ENCODE peak calls at places on chromosomes 2 and 18, in seven cellular contexts. J is heart left ventricle, X is breast epithelium, S is upper lobe of right lung, K is SK-N-SH, V is colonic mucosa, P is SJSA1. R is an unnamed sample.

GRCh38 chr2:121505005-121505404 is 25.7 kb upstream of the RNU4ATAC start:
- DNase-seq in J (no peak), X (no peak), S (no peak), K (no peak), V (no peak), P (peak; percentile 80), R (no peak)

GRCh38 chr18:48153641-48154481 is 223.4 kb upstream of the SMAD2 start:
- DNase-seq in J (no peak), X (no peak), S (no peak), K (no peak), V (no peak), P (no peak), R (no peak)

GRCh38 chr2:221399183-221399582 is 172.9 kb downstream of the EPHA4 start:
- DNase-seq in J (no peak), X (no peak), S (no peak), K (no peak), V (no peak), P (no peak), R (peak; percentile 18)

GRCh38 chr2:197307236-197307932 is 3.2 kb downstream of the ANKRD44 start:
- DNase-seq in J (no peak), X (no peak), S (no peak), K (peak; percentile 45), V (no peak), P (no peak), R (no peak)

GRCh38 chr18:58397385-58398132 is 231.3 kb downstream of the ALPK2 start:
- DNase-seq in J (no peak), X (no peak), S (no peak), K (no peak), V (no peak), P (no peak), R (no peak)

GRCh38 chr2:180707867-180708205 is 272.6 kb upstream of the UBE2E3 start:
- DNase-seq in J (no peak), X (no peak), S (no peak), K (no peak), V (peak; percentile 22), P (no peak), R (no peak)

GRCh38 chr2:120571015-120571728 is 164.5 kb upstream of the GLI2 start:
- DNase-seq in J (no peak), X (no peak), S (no peak), K (no peak), V (no peak), P (no peak), R (no peak)

GRCh38 chr2:147182260-147182659 is 662.6 kb upstream of the ACVR2A start:
- DNase-seq in J (no peak), X (no peak), S (no peak), K (no peak), V (peak; percentile 31), P (no peak), R (no peak)

GRCh38 chr18:27413495-27414401 is 228.6 kb upstream of the CHST9 start:
- DNase-seq in J (no peak), X (no peak), S (no peak), K (no peak), V (peak; percentile 20), P (no peak), R (no peak)

GRCh38 chr18:11689031-11689971 is at the start of gene GNAL:
- DNase-seq in J (peak; percentile 72), X (peak; percentile 75), S (peak; percentile 85), K (peak; percentile 79), V (peak; percentile 76), P (peak; percentile 36), R (peak; percentile 77)
- H3K4me3 ChIP-seq in J (peak within 1 kb of the TSS; percentile 55), X (peak within 1 kb of the TSS; percentile 68), S (peak within 1 kb of the TSS; percentile 57), K (peak within 1 kb of the TSS; percentile 23), V (peak within 1 kb of the TSS; percentile 59), P (peak within 1 kb of the TSS; percentile 31), R (peak within 1 kb of the TSS; percentile 66)

DNA sequence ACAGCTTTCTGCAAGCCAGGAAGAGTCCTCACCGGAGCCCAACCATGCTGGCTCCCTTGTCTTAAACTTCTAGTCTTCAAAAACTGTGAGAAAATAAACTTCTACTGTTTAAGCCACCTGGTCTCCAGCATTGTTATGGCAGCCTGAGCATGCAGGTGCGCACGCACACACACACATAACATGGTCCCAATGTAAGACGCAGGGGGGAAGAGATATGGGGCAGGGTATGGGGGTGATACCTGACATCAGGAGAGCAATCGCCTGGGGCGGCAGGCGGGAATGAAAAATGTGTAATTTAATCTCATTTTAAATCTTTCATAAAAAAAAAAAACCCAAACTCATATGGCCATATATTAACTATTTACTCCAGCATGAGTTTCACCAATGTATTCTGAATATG is 18.0 kb downstream of the HJURP start:
- DNase-seq in J (no peak), X (no peak), S (no peak), K (no peak), V (no peak), P (no peak), R (no peak)
- H3K4me1 ChIP-seq in J (no peaks in the 10 kb centered on the region), X (no peaks in the 10 kb centered on the region), S (no peaks in the 10 kb centered on the region), K (no peaks in the 10 kb centered on the region), V (no peaks in the 10 kb centered on the region), P (peaks cover 35% of the 10 kb centered on the region), R (no peaks in the 10 kb centered on the region)

GRCh38 chr2:171323971-171324528 is 109.7 kb downstream of the METTL8 start:
- DNase-seq in J (no peak), X (no peak), S (no peak), K (no peak), V (no peak), P (no peak), R (no peak)

GRCh38 chr2:171327043-171327496 is 106.7 kb downstream of the METTL8 start:
- DNase-seq in J (no peak), X (no peak), S (no peak), K (no peak), V (no peak), P (no peak), R (no peak)

GRCh38 chr2:171320731-171321130 is 113.1 kb downstream of the METTL8 start:
- DNase-seq in J (no peak), X (no peak), S (no peak), K (no peak), V (no peak), P (no peak), R (no peak)

GRCh38 chr2:171330155-171330956 is 103.4 kb downstream of the METTL8 start:
- DNase-seq in J (no peak), X (no peak), S (no peak), K (no peak), V (no peak), P (no peak), R (no peak)

GRCh38 chr2:171325886-171326585 is 107.8 kb downstream of the METTL8 start:
- DNase-seq in J (no peak), X (no peak), S (no peak), K (no peak), V (no peak), P (no peak), R (no peak)
- H3K4me3 ChIP-seq in J (no peak overlapping the region), X (no peak overlapping the region), S (no peak overlapping the region), K (no peak overlapping the region), V (no peak overlapping the region), P (no peak overlapping the region), R (no peak overlapping the region)

GRCh38 chr18:10286580-10287150 is 167.8 kb upstream of the APCDD1 start:
- DNase-seq in J (no peak), X (no peak), S (no peak), K (no peak), V (no peak), P (no peak), R (no peak)
- H3K4me1 ChIP-seq in J (no peaks in the 10 kb centered on the region), X (no peaks in the 10 kb centered on the region), S (peaks cover 17% of the 10 kb centered on the region), K (no peaks in the 10 kb centered on the region), V (no peaks in the 10 kb centered on the region), P (no peaks in the 10 kb centered on the region), R (no peaks in the 10 kb centered on the region)

DNA sequence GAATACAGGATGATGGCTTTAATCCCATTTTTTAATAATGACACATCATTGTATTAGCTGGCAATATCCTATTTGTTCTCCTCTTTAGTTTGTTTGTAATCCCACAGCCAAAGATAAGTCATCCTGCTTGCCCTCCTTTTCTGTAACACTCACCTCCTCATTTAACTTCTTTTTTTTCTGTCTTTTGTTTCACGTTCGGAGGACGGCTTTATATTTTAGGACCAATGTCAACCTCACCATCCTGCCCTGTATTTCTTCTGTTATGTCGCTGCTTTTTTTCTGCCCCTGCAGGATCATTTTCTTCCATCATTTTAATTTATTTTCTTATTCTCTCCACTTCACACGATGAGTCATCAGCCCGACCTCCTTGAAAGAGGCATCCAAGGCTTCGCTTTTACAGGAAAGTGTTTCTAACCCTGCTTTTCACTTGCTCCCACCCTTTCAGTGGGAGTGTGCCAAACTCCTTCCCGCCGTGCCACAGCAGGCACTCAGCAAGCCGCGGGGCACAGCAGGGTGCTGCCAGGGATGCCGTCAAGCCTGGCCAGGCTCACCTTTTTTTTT is 11.4 kb downstream of the RAB31 start:
- DNase-seq in J (no peak), X (peak; percentile 67), S (peak; percentile 71), K (no peak), V (no peak), P (peak; percentile 96), R (no peak)
- H3K4me3 ChIP-seq in J (no peak overlapping the region), X (peak overlapping the region; percentile 9), S (no peak overlapping the region), K (peak overlapping the region; percentile 58), V (no peak overlapping the region), P (peak overlapping the region; percentile 7), R (no peak overlapping the region)

GRCh38 chr2:216776076-216776726 is 80.9 kb upstream of the IGFBP5 start:
- DNase-seq in J (no peak), X (no peak), S (no peak), K (no peak), V (no peak), P (no peak), R (no peak)

GRCh38 chr2:216786676-216787075 is 73.2 kb downstream of the TNP1 start:
- DNase-seq in J (no peak), X (no peak), S (no peak), K (no peak), V (no peak), P (no peak), R (no peak)

GRCh38 chr2:216780843-216781242 is 79.0 kb downstream of the TNP1 start:
- DNase-seq in J (no peak), X (no peak), S (no peak), K (no peak), V (no peak), P (no peak), R (no peak)

GRCh38 chr2:216777637-216778273 is 82.1 kb downstream of the TNP1 start:
- DNase-seq in J (no peak), X (no peak), S (no peak), K (peak; percentile 52), V (no peak), P (peak; percentile 29), R (peak; percentile 74)

DNA sequence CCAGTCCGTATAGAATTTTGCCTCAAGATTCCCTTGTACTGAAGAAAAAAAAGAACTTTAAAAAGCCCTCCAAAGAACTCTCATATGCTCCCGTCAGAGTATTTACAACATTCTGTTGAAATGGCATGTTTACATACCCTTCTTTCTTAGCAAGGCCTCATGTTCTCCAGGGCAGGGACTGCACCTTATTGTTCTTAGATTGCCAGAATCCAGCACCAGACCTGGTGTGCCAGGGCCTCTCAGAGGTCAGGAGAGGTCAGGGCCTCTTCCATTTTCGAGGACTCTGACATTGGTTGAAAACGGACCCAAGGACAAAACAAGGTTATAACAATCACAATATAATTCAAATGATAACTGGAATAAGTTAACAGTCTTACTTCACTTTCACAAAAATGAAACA is 78.2 kb downstream of the TNP1 start:
- DNase-seq in J (no peak), X (no peak), S (no peak), K (no peak), V (no peak), P (no peak), R (no peak)
- H3K4me1 ChIP-seq in J (no peaks in the 10 kb centered on the region), X (no peaks in the 10 kb centered on the region), S (no peaks in the 10 kb centered on the region), K (no peaks in the 10 kb centered on the region), V (no peaks in the 10 kb centered on the region), P (no peaks in the 10 kb centered on the region), R (no peaks in the 10 kb centered on the region)

DNA sequence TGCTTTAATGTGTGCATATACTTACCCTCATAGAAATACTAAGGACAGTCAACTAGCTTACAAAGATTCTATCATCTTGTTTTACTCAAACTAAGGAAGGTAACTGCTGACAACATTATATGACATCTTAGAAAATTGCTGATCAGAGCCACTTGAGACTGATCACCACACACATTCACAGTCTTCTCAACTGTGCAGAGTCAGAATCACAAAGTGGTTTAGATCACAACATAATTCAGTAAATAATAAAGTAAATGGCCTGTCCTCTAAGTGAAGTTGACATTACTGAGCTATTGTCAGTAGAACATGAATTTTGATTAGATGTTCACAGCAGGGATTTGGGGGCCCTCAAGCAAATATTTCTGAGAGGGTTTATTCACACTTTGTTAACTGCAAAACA is 28.5 kb downstream of the NOL4 start:
- DNase-seq in J (no peak), X (no peak), S (no peak), K (no peak), V (no peak), P (no peak), R (no peak)
- H3K4me3 ChIP-seq in J (no peak overlapping the region), X (no peak overlapping the region), S (no peak overlapping the region), K (no peak overlapping the region), V (no peak overlapping the region), P (no peak overlapping the region), R (no peak overlapping the region)